ENCODE peak calls at places on chromosomes 2 and 18, in eight cellular contexts. V, C, Y, U, G, N, L and A are unnamed samples.

GRCh38 chr2:74560591-74560990 is 6.1 kb downstream of the DOK1 start:
- DNase-seq in V (peak; percentile 59), C (no peak), Y (no peak), U (no peak), G (no peak), N (no peak), L (no peak), A (no peak)

GRCh38 chr2:113103958-113104627 is 23.3 kb upstream of the IL1RN start:
- DNase-seq in V (no peak), C (no peak), Y (no peak), U (no peak), G (no peak), N (no peak), L (no peak), A (no peak)

GRCh38 chr2:239932881-239933735 is 92.0 kb downstream of the NDUFA10 start:
- DNase-seq in V (no peak), C (no peak), Y (peak; percentile 47), U (no peak), G (no peak), N (no peak), L (no peak), A (no peak)

GRCh38 chr18:48136544-48137353 is 206.3 kb upstream of the SMAD2 start:
- DNase-seq in V (no peak), C (no peak), Y (peak; percentile 70), U (no peak), G (no peak), N (no peak), L (no peak), A (peak; percentile 50)

GRCh38 chr2:10165282-10165681 is 42.7 kb downstream of the RRM2 start:
- DNase-seq in V (no peak), C (no peak), Y (peak; percentile 32), U (no peak), G (no peak), N (no peak), L (no peak), A (no peak)

GRCh38 chr2:231036578-231037106 is 681 bp upstream of the C2orf72 start:
- DNase-seq in V (no peak), C (no peak), Y (no peak), U (no peak), G (no peak), N (no peak), L (no peak), A (no peak)

GRCh38 chr2:226213717-226214116 is 585.9 kb downstream of the IRS1 start:
- DNase-seq in V (peak; percentile 76), C (no peak), Y (no peak), U (peak; percentile 88), G (no peak), N (no peak), L (no peak), A (no peak)

GRCh38 chr2:176508984-176509383 is 239.7 kb downstream of the MTX2 start:
- DNase-seq in V (no peak), C (no peak), Y (no peak), U (no peak), G (no peak), N (no peak), L (no peak), A (no peak)

GRCh38 chr2:124913873-124914272 is 888.8 kb downstream of the CNTNAP5 start:
- DNase-seq in V (no peak), C (no peak), Y (no peak), U (no peak), G (no peak), N (no peak), L (no peak), A (no peak)